ENCODE peak calls at places on chromosomes 13 and 19, in nine cellular contexts. K, I, N, Y, Z, P, J, Q and X are unnamed samples.

GRCh38 chr13:110479648-110480047 is 81.9 kb downstream of the RAB20 start:
- DNase-seq in K (peak; percentile 83), I (no peak), N (no peak), Y (no peak), Z (no peak), P (peak; percentile 47), J (no peak), Q (no peak), X (peak; percentile 76)

GRCh38 chr19:9793051-9793591 is 24.6 kb upstream of the ZNF846 start:
- DNase-seq in K (no peak), I (peak; percentile 36), N (peak; percentile 75), Y (peak; percentile 58), Z (peak; percentile 56), P (peak; percentile 61), J (peak; percentile 58), Q (peak; percentile 43), X (peak; percentile 27)

GRCh38 chr13:80217614-80218456 is 123.1 kb downstream of the SPRY2 start:
- DNase-seq in K (no peak), I (no peak), N (peak; percentile 44), Y (peak; percentile 97), Z (no peak), P (no peak), J (peak; percentile 23), Q (no peak), X (no peak)

GRCh38 chr13:49667773-49668172 is 23.5 kb downstream of the EBPL start:
- DNase-seq in K (no peak), I (no peak), N (no peak), Y (peak; percentile 22), Z (no peak), P (no peak), J (no peak), Q (no peak), X (no peak)

GRCh38 chr19:39463403-39463802 is 17.2 kb upstream of the TIMM50 start:
- DNase-seq in K (no peak), I (no peak), N (no peak), Y (no peak), Z (no peak), P (no peak), J (no peak), Q (no peak), X (no peak)

GRCh38 chr13:51158923-51159322 is 47.8 kb upstream of the C13orf42 start:
- DNase-seq in K (no peak), I (no peak), N (no peak), Y (peak; percentile 21), Z (no peak), P (no peak), J (no peak), Q (no peak), X (no peak)

GRCh38 chr19:53467503-53468262 is at the start of gene ZNF813:
- DNase-seq in K (peak; percentile 94), I (peak; percentile 71), N (peak; percentile 97), Y (peak; percentile 76), Z (peak; percentile 96), P (peak; percentile 97), J (peak; percentile 69), Q (peak; percentile 97), X (peak; percentile 76)

GRCh38 chr13:85970727-85971126 is 171.5 kb upstream of the SLITRK6 start:
- DNase-seq in K (no peak), I (no peak), N (no peak), Y (no peak), Z (no peak), P (no peak), J (no peak), Q (no peak), X (no peak)

GRCh38 chr19:1753730-1754442 is 580 bp downstream of the ONECUT3 start:
- DNase-seq in K (no peak), I (no peak), N (no peak), Y (no peak), Z (no peak), P (no peak), J (no peak), Q (no peak), X (no peak)
- H3K4me1 ChIP-seq in K (peaks cover 11% of the 10 kb centered on the region), I (peaks cover 22% of the 10 kb centered on the region), N (peaks cover 14% of the 10 kb centered on the region), Y (no peaks in the 10 kb centered on the region), Z (peaks cover 36% of the 10 kb centered on the region), P (peaks cover 39% of the 10 kb centered on the region), J (no peaks in the 10 kb centered on the region), Q (peaks cover 56% of the 10 kb centered on the region), X (peaks cover 12% of the 10 kb centered on the region)

DNA sequence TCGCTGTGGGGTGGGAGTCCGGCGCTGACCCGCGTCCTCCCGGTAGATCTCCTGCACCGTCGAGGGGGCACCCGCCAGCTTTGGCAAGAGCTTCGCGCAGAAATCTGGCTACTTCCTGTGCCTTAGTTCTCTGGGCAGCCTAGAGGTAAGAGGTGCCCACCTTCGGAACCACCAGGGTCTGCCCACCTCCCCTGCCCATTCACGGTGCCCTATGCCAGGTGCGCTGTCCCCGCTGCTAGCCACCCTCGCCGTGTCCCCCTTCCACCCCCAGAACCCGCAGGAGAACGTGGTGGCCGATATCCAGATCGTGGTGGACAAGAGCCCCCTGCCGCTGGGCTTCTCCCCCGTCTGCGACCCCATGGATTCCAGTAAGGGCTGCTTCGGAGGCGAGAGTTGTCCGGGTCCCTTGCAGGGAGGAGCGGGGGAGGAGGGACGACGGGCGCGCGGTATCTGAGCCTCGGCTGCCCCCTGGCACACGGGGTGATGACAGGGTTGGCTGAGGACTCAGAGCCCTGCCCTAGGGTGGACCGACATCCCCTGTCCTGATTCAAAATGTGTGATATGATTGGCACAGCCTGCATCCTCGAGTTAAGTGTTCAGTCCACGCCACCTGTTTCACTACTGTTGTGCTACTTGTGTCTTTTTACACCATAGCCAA is 549 bp downstream of the MVB12A start:
- DNase-seq in K (peak; percentile 64), I (peak; percentile 20), N (peak; percentile 68), Y (peak; percentile 6), Z (peak; percentile 29), P (peak; percentile 23), J (peak; percentile 17), Q (peak; percentile 12), X (peak; percentile 68)
- TF ChIP-seq CTCF in K (no peak), I (no peak), N (peak; percentile 61), Y (no peak), Z (no peak), P (no peak), J (peak; percentile 29), Q (no peak), X (no peak)

GRCh38 chr13:31012285-31013024 is 80.0 kb downstream of the TEX26 start:
- DNase-seq in K (no peak), I (no peak), N (peak; percentile 45), Y (no peak), Z (no peak), P (no peak), J (no peak), Q (no peak), X (no peak)
- H3K27ac ChIP-seq in K (no peak overlapping the region), I (no peak overlapping the region), N (no peak overlapping the region), Y (no peak overlapping the region), Z (no peak overlapping the region), P (no peak overlapping the region), J (no peak overlapping the region), Q (no peak overlapping the region), X (no peak overlapping the region)

GRCh38 chr19:3980353-3981251 is 4.7 kb downstream of the EEF2 start:
- DNase-seq in K (no peak), I (no peak), N (no peak), Y (no peak), Z (no peak), P (no peak), J (no peak), Q (no peak), X (no peak)

GRCh38 chr19:3978145-3978544 is 7.1 kb downstream of the EEF2 start:
- DNase-seq in K (no peak), I (no peak), N (no peak), Y (no peak), Z (no peak), P (no peak), J (no peak), Q (no peak), X (no peak)

GRCh38 chr19:3979289-3979673 is 6.0 kb downstream of the EEF2 start:
- DNase-seq in K (no peak), I (no peak), N (no peak), Y (no peak), Z (no peak), P (no peak), J (no peak), Q (no peak), X (peak; percentile 63)

GRCh38 chr19:3981373-3981735 is 3.9 kb downstream of the EEF2 start:
- DNase-seq in K (no peak), I (no peak), N (no peak), Y (no peak), Z (no peak), P (no peak), J (no peak), Q (no peak), X (no peak)

GRCh38 chr19:3979674-3980352 is 5.5 kb downstream of the EEF2 start:
- DNase-seq in K (no peak), I (no peak), N (no peak), Y (no peak), Z (no peak), P (no peak), J (no peak), Q (no peak), X (peak; percentile 60)
- H3K4me1 ChIP-seq in K (peaks cover 30% of the 10 kb centered on the region), I (peaks cover 39% of the 10 kb centered on the region), N (peaks cover 9% of the 10 kb centered on the region), Y (peaks cover 13% of the 10 kb centered on the region), Z (peaks cover 29% of the 10 kb centered on the region), P (peaks cover 43% of the 10 kb centered on the region), J (no peaks in the 10 kb centered on the region), Q (peaks cover 45% of the 10 kb centered on the region), X (peaks cover 13% of the 10 kb centered on the region)

DNA sequence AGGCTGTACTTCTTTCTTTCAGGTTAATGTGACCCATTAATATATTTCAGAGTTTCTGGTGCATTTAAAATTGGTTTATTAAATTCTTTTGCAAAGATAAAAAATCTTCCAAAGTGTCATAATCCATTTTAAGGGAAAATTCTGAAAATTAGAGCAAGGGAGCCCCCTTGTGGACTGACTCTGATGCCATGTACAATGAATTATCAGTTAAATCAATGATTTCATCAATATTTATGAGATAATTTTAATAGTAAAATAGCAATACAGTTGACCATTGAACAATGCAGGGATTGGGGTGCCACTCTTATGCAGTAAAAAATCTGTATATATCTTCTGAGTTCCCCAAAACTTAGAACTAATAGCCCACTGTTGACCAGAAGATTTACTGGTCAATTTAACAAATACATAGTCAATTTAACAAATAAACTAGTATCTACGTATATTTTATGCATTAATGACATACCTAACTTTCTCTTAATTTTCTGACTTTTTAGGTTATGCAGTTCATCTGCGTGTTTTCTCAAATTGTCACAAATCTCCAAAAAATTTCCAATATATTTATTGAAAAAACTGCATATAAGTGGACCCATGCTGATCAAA is 479.1 kb upstream of the MIR17HG start:
- DNase-seq in K (no peak), I (peak; percentile 9), N (peak; percentile 48), Y (peak; percentile 7), Z (no peak), P (no peak), J (peak; percentile 17), Q (peak; percentile 44), X (no peak)
- TF ChIP-seq CTCF in K (peak; percentile 50), I (peak; percentile 65), N (peak; percentile 63), Y (peak; percentile 65), Z (no peak), P (peak; percentile 70), J (peak; percentile 76), Q (peak; percentile 70), X (peak; percentile 51)

DNA sequence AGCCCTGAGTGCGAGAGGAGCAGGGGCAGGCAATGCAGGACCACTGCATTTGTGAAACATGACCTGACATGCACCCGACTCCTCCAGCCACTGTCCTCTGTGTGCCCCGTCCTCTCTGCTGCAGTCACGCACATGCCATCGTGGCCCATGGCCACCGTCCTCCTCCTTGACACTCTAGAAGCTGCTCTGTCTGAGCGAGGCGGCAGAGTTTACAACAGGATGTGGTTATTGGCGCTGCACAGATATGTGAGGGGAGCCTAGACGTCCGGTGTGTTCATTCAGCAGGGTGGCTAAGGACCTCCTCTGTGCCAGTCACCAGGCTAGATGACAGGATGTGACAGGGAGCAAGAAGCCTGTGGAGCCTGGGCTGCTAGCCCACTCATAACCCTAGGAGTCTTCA is 277.8 kb downstream of the FOXO1 start:
- DNase-seq in K (no peak), I (no peak), N (no peak), Y (peak; percentile 58), Z (peak; percentile 44), P (no peak), J (no peak), Q (no peak), X (peak; percentile 36)
- H3K27ac ChIP-seq in K (no peak overlapping the region), I (no peak overlapping the region), N (no peak overlapping the region), Y (no peak overlapping the region), Z (no peak overlapping the region), P (no peak overlapping the region), J (no peak overlapping the region), Q (no peak overlapping the region), X (no peak overlapping the region)